ENCODE peak calls at places on chromosomes 1 and 21, in five cellular contexts. P is psoas muscle, X is Panc1, J is Peyer's patch, D is stomach. E is an unnamed sample.

GRCh38 chr1:31101147-31101502 is 35.6 kb upstream of the PUM1 start:
- DNase-seq in P (no peak), X (no peak), J (no peak), D (no peak), E (peak; percentile 71)

GRCh38 chr1:228013322-228014234 is 6.8 kb downstream of the WNT3A start:
- DNase-seq in P (peak; percentile 37), X (no peak), J (peak; percentile 35), D (peak; percentile 22), E (no peak)

GRCh38 chr21:33025106-33025470 is 647 bp upstream of the OLIG2 start:
- DNase-seq in P (no peak), X (no peak), J (no peak), D (no peak), E (no peak)

GRCh38 chr1:244114895-244115294 is 63.8 kb downstream of the ZBTB18 start:
- DNase-seq in P (no peak), X (no peak), J (no peak), D (no peak), E (no peak)

GRCh38 chr1:229093546-229094336 is 177.2 kb upstream of the RAB4A start:
- DNase-seq in P (no peak), X (no peak), J (no peak), D (peak; percentile 79), E (no peak)

GRCh38 chr21:42130447-42130846 is 59.3 kb downstream of the UMODL1 start:
- DNase-seq in P (no peak), X (no peak), J (no peak), D (no peak), E (no peak)

GRCh38 chr1:43445618-43446387 is 7.9 kb downstream of the HYI start:
- DNase-seq in P (no peak), X (no peak), J (peak; percentile 29), D (peak; percentile 11), E (no peak)

GRCh38 chr1:242534753-242535152 is 10.3 kb upstream of the PLD5 start:
- DNase-seq in P (no peak), X (no peak), J (no peak), D (no peak), E (no peak)

GRCh38 chr1:200118779-200119505 is 91.4 kb downstream of the NR5A2 start:
- DNase-seq in P (no peak), X (no peak), J (no peak), D (no peak), E (no peak)

GRCh38 chr1:217534566-217534965 is 96.3 kb downstream of the GPATCH2 start:
- DNase-seq in P (no peak), X (no peak), J (no peak), D (no peak), E (no peak)

GRCh38 chr21:42365770-42366169 is 565 bp downstream of the TFF1 start:
- DNase-seq in P (no peak), X (no peak), J (no peak), D (no peak), E (no peak)

GRCh38 chr1:2098839-2099785 is 48.9 kb downstream of the PRKCZ start:
- DNase-seq in P (peak; percentile 7), X (no peak), J (no peak), D (no peak), E (no peak)

GRCh38 chr1:165831146-165831545 is 3.7 kb downstream of the UCK2 start:
- DNase-seq in P (no peak), X (no peak), J (no peak), D (no peak), E (no peak)
- H3K4me1 ChIP-seq in P (peaks cover 14% of the 10 kb centered on the region), X (peaks cover 18% of the 10 kb centered on the region), J (peaks cover 6% of the 10 kb centered on the region), D (peaks cover 31% of the 10 kb centered on the region), E (peaks cover 22% of the 10 kb centered on the region)

GRCh38 chr1:37458551-37458950 is 15.8 kb upstream of the ZC3H12A start:
- DNase-seq in P (no peak), X (no peak), J (no peak), D (no peak), E (no peak)

GRCh38 chr1:37452416-37452815 is 22.0 kb upstream of the ZC3H12A start:
- DNase-seq in P (no peak), X (no peak), J (no peak), D (no peak), E (no peak)

GRCh38 chr1:37456614-37457013 is 17.8 kb upstream of the ZC3H12A start:
- DNase-seq in P (no peak), X (no peak), J (no peak), D (no peak), E (no peak)

GRCh38 chr1:37453647-37454046 is 20.7 kb upstream of the ZC3H12A start:
- DNase-seq in P (no peak), X (no peak), J (no peak), D (no peak), E (no peak)

GRCh38 chr1:37455516-37455915 is 18.9 kb upstream of the ZC3H12A start:
- DNase-seq in P (no peak), X (no peak), J (no peak), D (no peak), E (no peak)
- H3K27ac ChIP-seq in P (peak overlapping the region; percentile 67), X (peak overlapping the region; percentile 46), J (no peak overlapping the region), D (peak overlapping the region; percentile 37), E (no peak overlapping the region)

GRCh38 chr1:42305639-42306038 is 29.4 kb downstream of the FOXJ3 start:
- DNase-seq in P (no peak), X (no peak), J (no peak), D (no peak), E (no peak)
- H3K36me3 ChIP-seq in P (peaks cover 3% of the 10 kb centered on the region), X (no peaks in the 10 kb centered on the region), J (no peaks in the 10 kb centered on the region), D (peaks cover 8% of the 10 kb centered on the region), E (peaks cover 26% of the 10 kb centered on the region)

DNA sequence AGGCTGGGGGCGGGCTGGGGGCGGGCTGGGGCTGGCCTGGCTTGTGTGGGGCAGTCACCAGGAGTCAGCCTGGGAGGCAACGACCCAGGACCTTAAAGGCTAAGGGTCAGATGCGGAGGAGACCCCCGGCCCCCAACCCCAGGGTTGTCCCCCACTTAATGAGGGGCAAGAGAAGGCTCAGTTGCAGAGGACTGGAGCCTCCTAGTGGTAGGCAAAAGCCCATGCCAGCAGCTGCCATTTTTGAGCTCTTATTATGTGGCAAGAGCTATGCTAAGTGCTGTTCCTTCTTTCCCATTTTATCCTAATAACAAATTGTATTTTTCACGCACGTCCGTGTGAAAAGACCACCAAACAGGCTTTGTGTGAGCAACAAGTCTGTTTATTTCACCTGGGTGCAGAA is 8.0 kb downstream of the KIAA1614 start:
- DNase-seq in P (no peak), X (no peak), J (no peak), D (no peak), E (no peak)
- H3K4me1 ChIP-seq in P (peaks cover 1% of the 10 kb centered on the region), X (peaks cover 4% of the 10 kb centered on the region), J (no peaks in the 10 kb centered on the region), D (peaks cover 5% of the 10 kb centered on the region), E (peaks cover 8% of the 10 kb centered on the region)

GRCh38 chr1:161705537-161705936 is 1.5 kb upstream of the FCRLA start:
- DNase-seq in P (no peak), X (no peak), J (peak; percentile 78), D (no peak), E (no peak)
- H3K27ac ChIP-seq in P (no peak overlapping the region), X (no peak overlapping the region), J (no peak overlapping the region), D (no peak overlapping the region), E (no peak overlapping the region)

DNA sequence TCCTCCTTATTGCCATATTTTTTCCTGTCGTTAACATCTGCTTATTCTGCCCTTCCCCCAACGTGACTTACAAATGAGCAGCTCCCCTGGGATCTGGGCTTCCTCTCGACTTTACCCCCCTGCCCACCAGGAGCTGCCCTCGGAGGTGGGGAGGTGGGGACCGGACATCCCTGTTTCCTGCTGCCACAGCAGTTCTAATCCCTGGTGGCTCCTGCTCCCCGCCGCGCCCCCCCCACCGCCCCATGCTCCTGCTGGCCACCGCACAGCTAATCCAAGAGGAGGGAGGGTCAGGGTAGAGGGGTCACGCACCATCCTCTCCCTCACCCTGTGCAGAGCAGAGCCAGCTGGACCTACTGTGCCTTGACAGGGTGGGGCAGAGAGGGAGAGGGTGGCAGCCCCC is 4.4 kb upstream of the SLC27A3 start:
- DNase-seq in P (no peak), X (no peak), J (no peak), D (no peak), E (no peak)
- H3K36me3 ChIP-seq in P (peaks cover 72% of the 10 kb centered on the region), X (peaks cover 10% of the 10 kb centered on the region), J (peaks cover 67% of the 10 kb centered on the region), D (peaks cover 71% of the 10 kb centered on the region), E (peaks cover 39% of the 10 kb centered on the region)

GRCh38 chr1:153567621-153568366 is 2.1 kb upstream of the S100A2 start:
- DNase-seq in P (no peak), X (peak; percentile 69), J (no peak), D (no peak), E (no peak)

GRCh38 chr1:153568367-153569099 is 2.9 kb upstream of the S100A2 start:
- DNase-seq in P (peak; percentile 91), X (peak; percentile 85), J (peak; percentile 94), D (peak; percentile 92), E (peak; percentile 92)

GRCh38 chr1:153571706-153572105 is 6.1 kb upstream of the S100A2 start:
- DNase-seq in P (no peak), X (no peak), J (no peak), D (no peak), E (no peak)

GRCh38 chr1:153570874-153571273 is 5.2 kb upstream of the S100A2 start:
- DNase-seq in P (no peak), X (no peak), J (peak; percentile 67), D (no peak), E (no peak)

GRCh38 chr1:153569465-153569864 is 3.8 kb upstream of the S100A2 start:
- DNase-seq in P (no peak), X (no peak), J (no peak), D (no peak), E (no peak)
- H3K4me1 ChIP-seq in P (peaks cover 46% of the 10 kb centered on the region), X (peaks cover 44% of the 10 kb centered on the region), J (peaks cover 15% of the 10 kb centered on the region), D (peaks cover 67% of the 10 kb centered on the region), E (peaks cover 46% of the 10 kb centered on the region)

DNA sequence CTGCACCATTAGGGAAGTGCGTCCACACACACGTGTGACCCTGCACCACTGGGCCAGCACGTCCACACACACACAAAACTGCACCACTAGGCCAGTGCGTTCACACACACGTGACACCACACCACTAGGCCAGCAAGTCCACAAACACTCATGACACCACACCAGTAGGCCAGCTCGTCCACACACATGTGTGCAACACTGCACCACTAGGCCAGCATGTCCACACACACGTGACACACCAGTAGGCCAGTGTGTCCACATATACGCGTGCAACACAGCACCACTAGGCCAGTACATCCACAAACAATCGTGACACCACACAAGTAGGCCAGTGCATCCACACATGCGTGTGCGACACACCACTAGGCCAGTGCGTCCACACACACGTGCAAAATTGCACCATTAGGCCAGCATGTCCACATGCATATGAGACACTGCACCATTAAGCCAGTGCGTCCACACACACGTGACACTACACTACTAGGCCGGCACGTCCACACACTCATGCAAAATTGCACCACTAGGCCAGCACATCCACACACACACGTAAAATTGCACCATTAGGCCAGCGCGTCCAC is 235.0 kb downstream of the SLC45A1 start:
- DNase-seq in P (no peak), X (no peak), J (no peak), D (no peak), E (no peak)
- H3K27ac ChIP-seq in P (no peak overlapping the region), X (no peak overlapping the region), J (no peak overlapping the region), D (no peak overlapping the region), E (no peak overlapping the region)

DNA sequence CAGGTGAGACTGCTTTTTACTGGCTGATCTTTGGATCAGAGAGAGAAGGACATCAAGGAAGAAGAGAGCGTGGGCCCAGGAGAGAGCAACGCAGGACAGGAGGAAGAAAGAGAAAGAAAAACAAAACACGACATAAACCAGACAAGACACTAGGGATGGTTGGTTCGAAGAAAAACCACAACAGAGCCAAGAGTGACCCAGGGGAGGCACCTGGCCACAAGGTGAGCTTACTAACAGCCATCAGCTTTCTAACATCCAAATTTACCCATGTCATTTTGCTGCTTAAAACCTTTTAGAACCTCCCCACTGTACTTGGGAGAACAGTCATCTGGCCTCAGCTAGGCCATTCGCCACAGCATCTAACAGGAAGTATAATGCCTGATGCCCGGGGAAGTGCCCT is 57.8 kb downstream of the ARHGEF11 start:
- DNase-seq in P (no peak), X (no peak), J (no peak), D (no peak), E (no peak)
- H3K36me3 ChIP-seq in P (peaks cover 41% of the 10 kb centered on the region), X (no peaks in the 10 kb centered on the region), J (peaks cover 32% of the 10 kb centered on the region), D (peaks cover 35% of the 10 kb centered on the region), E (peaks cover 34% of the 10 kb centered on the region)

GRCh38 chr1:14479865-14480264 is 118.6 kb upstream of the KAZN start:
- DNase-seq in P (no peak), X (no peak), J (no peak), D (no peak), E (no peak)
- H3K4me1 ChIP-seq in P (no peaks in the 10 kb centered on the region), X (no peaks in the 10 kb centered on the region), J (no peaks in the 10 kb centered on the region), D (no peaks in the 10 kb centered on the region), E (peaks cover 16% of the 10 kb centered on the region)